ENCODE peak calls at places on chromosomes 7 and 10, in four cellular contexts. E, W, B and R are unnamed samples.

GRCh38 chr10:128609460-128609859 is 483.2 kb upstream of the MKI67 start:
- DNase-seq in B (no peak), W (no peak), E (no peak), R (no peak)

GRCh38 chr10:77357611-77358010 is 280.0 kb downstream of the KCNMA1 start:
- DNase-seq in E (no peak), W (peak; percentile 75), B (no peak), R (no peak)

GRCh38 chr10:110641256-110641655 is 2.9 kb upstream of the RBM20 start:
- DNase-seq in B (peak; percentile 41), E (no peak), W (peak; percentile 71), R (no peak)

GRCh38 chr7:129969881-129970446 is 17.2 kb upstream of the UBE2H start:
- DNase-seq in B (no peak), E (no peak), W (peak; percentile 96), R (no peak)

GRCh38 chr7:41570766-41571165 is 132.1 kb downstream of the INHBA start:
- DNase-seq in B (no peak), E (no peak), W (no peak), R (no peak)

GRCh38 chr10:124222298-124223000 is 129.1 kb upstream of the CHST15 start:
- DNase-seq in W (no peak), B (no peak), E (no peak), R (no peak)

GRCh38 chr7:117875566-117875965 is 2.3 kb upstream of the CTTNBP2 start:
- DNase-seq in B (no peak), W (peak; percentile 24), E (no peak), R (no peak)

GRCh38 chr7:48083114-48083830 is 5.8 kb upstream of the UPP1 start:
- DNase-seq in W (peak; percentile 86), B (no peak), E (no peak), R (no peak)

GRCh38 chr10:69045441-69046300 is 42.2 kb upstream of the SRGN start:
- DNase-seq in W (peak; percentile 41), E (no peak), B (no peak), R (no peak)

GRCh38 chr7:155373359-155374273 is 75.9 kb downstream of the INSIG1 start:
- DNase-seq in W (no peak), B (no peak), E (no peak), R (no peak)

DNA sequence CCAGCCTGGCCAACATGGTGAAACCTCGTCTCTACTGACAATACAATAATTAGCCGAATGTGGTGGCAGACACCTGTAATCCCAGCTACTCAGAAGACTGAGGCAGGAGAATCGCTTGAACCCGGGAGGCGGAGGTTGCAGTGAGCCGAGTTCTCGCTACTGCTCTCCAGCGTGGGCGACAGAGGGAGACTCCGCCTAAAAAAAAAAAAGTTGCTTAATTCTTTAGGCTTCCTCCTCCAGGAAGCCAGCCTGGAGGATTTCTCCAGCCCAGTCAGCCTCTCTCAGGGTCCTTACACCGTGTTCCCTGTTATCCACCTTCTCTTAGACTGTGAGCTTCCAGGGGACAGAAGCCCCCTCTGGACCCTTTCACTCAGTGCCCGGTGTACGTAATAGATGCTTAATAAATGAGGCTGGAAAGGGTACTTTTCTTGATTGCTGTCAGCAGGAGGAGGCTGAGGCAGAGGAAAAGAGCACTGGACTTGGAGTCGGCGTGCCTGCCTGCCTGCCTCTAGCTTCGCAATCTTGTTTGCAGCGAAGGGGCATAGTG is 16.4 kb upstream of the NODAL start:
- DNase-seq in W (no peak), E (no peak), B (no peak), R (no peak)
- H3K4me1 ChIP-seq in W (peaks cover 2% of the 10 kb centered on the region), E (peaks cover 3% of the 10 kb centered on the region), B (no peaks in the 10 kb centered on the region), R (peaks cover 18% of the 10 kb centered on the region)

GRCh38 chr7:140300263-140301131 is 97.8 kb downstream of the SLC37A3 start:
- DNase-seq in B (no peak), W (no peak), E (no peak), R (no peak)
- TF ChIP-seq CTCF in B (no peak), W (no peak), E (no peak), R (no peak)

DNA sequence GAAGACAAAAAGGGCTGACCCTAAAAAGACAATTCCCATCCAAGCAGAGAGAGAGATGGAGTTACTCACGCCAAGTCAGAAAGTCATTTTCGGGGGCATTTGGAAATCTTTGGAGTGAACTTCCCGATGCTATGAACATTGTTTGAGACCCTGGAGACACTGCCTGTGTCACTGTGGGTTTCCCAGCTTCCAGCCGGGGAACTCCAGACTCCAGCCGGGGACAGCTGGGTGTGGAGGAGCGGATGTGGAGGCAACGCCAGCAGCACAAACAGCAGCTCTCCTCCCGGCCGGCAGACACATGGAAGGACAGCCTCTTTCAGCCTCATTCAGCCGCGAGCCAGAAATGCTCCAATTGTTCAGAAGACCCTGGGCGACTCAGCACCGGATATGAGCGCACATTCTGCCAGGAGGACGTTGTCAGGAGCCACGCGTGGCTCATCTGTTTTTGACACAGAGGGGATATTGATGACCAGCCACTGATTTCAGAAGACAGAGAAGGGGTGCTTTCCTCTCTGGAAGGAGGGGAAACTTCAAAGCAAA is 97.6 kb downstream of the PRPF18 start:
- DNase-seq in W (peak; percentile 85), B (peak; percentile 75), E (no peak), R (peak; percentile 77)
- H3K4me1 ChIP-seq in W (peaks cover 21% of the 10 kb centered on the region), B (peaks cover 37% of the 10 kb centered on the region), E (no peaks in the 10 kb centered on the region), R (peaks cover 37% of the 10 kb centered on the region)

GRCh38 chr7:52944916-52945315 is 90.5 kb upstream of the POM121L12 start:
- DNase-seq in E (no peak), B (no peak), W (peak; percentile 64), R (no peak)
- TF ChIP-seq CTCF in E (no peak), B (no peak), W (no peak), R (no peak)

GRCh38 chr7:29639386-29639785 is 75.8 kb downstream of the PRR15 start:
- DNase-seq in E (no peak), B (no peak), W (no peak), R (no peak)

GRCh38 chr7:29647020-29647654 is 83.5 kb downstream of the PRR15 start:
- DNase-seq in W (peak; percentile 21), E (no peak), B (no peak), R (no peak)

GRCh38 chr7:29639887-29640600 is 76.4 kb downstream of the PRR15 start:
- DNase-seq in W (no peak), B (no peak), E (no peak), R (no peak)

GRCh38 chr7:29641651-29642050 is 78.0 kb downstream of the PRR15 start:
- DNase-seq in B (no peak), E (no peak), W (peak; percentile 29), R (no peak)

DNA sequence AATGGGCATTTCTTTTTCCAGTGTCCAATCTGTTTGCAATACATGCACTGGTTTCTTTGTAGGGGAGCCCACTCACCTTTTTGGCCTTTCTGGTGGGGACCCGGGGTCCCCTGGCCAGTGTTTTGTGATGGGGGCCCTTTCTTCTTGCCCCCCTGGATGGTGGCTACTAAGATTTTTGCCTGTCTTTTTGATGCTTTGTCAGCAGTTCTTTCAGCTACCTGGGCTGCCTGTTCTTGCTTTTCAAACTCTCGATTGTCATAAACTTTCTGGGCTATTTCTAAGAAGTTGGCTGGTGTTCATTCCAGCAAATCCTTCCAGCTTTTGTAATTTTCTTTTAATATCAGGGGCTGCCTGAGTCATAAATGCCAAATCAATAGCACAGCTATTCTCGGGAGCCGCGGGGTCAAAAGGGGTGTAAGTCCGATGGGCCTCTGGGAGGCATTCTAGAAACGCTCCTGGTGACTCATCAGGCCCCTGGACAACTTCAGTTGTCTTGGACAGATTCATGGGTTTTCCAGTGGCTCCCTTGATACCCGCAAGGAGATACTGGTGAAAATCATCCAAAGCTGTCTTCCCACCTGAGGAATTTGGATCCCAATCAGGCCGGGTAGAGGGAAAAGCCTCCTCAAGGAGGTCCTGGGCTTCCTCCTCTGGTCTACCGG is 79.0 kb downstream of the PRR15 start:
- DNase-seq in E (no peak), B (no peak), W (peak; percentile 60), R (no peak)
- H3K4me1 ChIP-seq in E (no peaks in the 10 kb centered on the region), B (no peaks in the 10 kb centered on the region), W (no peaks in the 10 kb centered on the region), R (no peaks in the 10 kb centered on the region)